ENCODE peak calls at places on chromosomes 5 and 9, in ten cellular contexts. One of them, this sample, is unnamed.

GRCh38 chr5:125700380-125700856 is 722.8 kb upstream of the GRAMD2B start:
- DNase-seq in amygdala: no peak
- DNase-seq in ACHN: peak; percentile 62
- DNase-seq in right cardiac atrium: no peak
- DNase-seq in OCI-LY7: no peak
- DNase-seq in T-helper 17 cell: no peak
- DNase-seq in amniotic stem cell: no peak
- DNase-seq in cardiac muscle cell: peak; percentile 47
- DNase-seq in Calu3: peak; percentile 34
- DNase-seq in mesendoderm: no peak
- DNase-seq in this sample: peak; percentile 33

GRCh38 chr9:129697111-129697955 is 31.9 kb downstream of the PRRX2 start:
- DNase-seq in amygdala: no peak
- DNase-seq in ACHN: peak; percentile 11
- DNase-seq in right cardiac atrium: peak; percentile 87
- DNase-seq in OCI-LY7: no peak
- DNase-seq in T-helper 17 cell: no peak
- DNase-seq in amniotic stem cell: peak; percentile 46
- DNase-seq in cardiac muscle cell: peak; percentile 68
- DNase-seq in Calu3: no peak
- DNase-seq in mesendoderm: peak; percentile 47
- DNase-seq in this sample: no peak

GRCh38 chr9:77712533-77713130 is 64.5 kb upstream of the GNA14 start:
- DNase-seq in amygdala: no peak
- DNase-seq in ACHN: no peak
- DNase-seq in right cardiac atrium: no peak
- DNase-seq in OCI-LY7: no peak
- DNase-seq in T-helper 17 cell: no peak
- DNase-seq in amniotic stem cell: peak; percentile 17
- DNase-seq in cardiac muscle cell: peak; percentile 71
- DNase-seq in Calu3: no peak
- DNase-seq in mesendoderm: no peak
- DNase-seq in this sample: no peak

GRCh38 chr5:173204185-173204979 is 30.6 kb downstream of the NKX2-5 start:
- DNase-seq in amygdala: no peak
- DNase-seq in ACHN: peak; percentile 40
- DNase-seq in right cardiac atrium: no peak
- DNase-seq in OCI-LY7: peak; percentile 51
- DNase-seq in T-helper 17 cell: no peak
- DNase-seq in amniotic stem cell: no peak
- DNase-seq in cardiac muscle cell: peak; percentile 41
- DNase-seq in Calu3: peak; percentile 33
- DNase-seq in mesendoderm: no peak
- DNase-seq in this sample: no peak

GRCh38 chr9:97853844-97854695 is 1.0 kb downstream of the FOXE1 start:
- DNase-seq in amygdala: no peak
- DNase-seq in ACHN: peak; percentile 78
- DNase-seq in right cardiac atrium: peak; percentile 36
- DNase-seq in OCI-LY7: peak; percentile 9
- DNase-seq in T-helper 17 cell: peak; percentile 23
- DNase-seq in amniotic stem cell: no peak
- DNase-seq in cardiac muscle cell: peak; percentile 39
- DNase-seq in Calu3: peak; percentile 52
- DNase-seq in mesendoderm: peak; percentile 70
- DNase-seq in this sample: peak; percentile 67

GRCh38 chr5:134989291-134989830 is 21.7 kb downstream of the CATSPER3 start:
- DNase-seq in amygdala: no peak
- DNase-seq in ACHN: no peak
- DNase-seq in right cardiac atrium: no peak
- DNase-seq in OCI-LY7: no peak
- DNase-seq in T-helper 17 cell: no peak
- DNase-seq in amniotic stem cell: no peak
- DNase-seq in cardiac muscle cell: peak; percentile 47
- DNase-seq in Calu3: no peak
- DNase-seq in mesendoderm: peak; percentile 50
- DNase-seq in this sample: no peak

GRCh38 chr5:5128766-5129165 is 11.4 kb upstream of the ADAMTS16 start:
- DNase-seq in amygdala: no peak
- DNase-seq in ACHN: no peak
- DNase-seq in right cardiac atrium: no peak
- DNase-seq in OCI-LY7: no peak
- DNase-seq in T-helper 17 cell: no peak
- DNase-seq in amniotic stem cell: no peak
- DNase-seq in cardiac muscle cell: no peak
- DNase-seq in Calu3: no peak
- DNase-seq in mesendoderm: no peak
- DNase-seq in this sample: no peak

GRCh38 chr5:60700347-60700815 is 415 bp upstream of the DEPDC1B start:
- DNase-seq in amygdala: no peak
- DNase-seq in ACHN: peak; percentile 31
- DNase-seq in right cardiac atrium: no peak
- DNase-seq in OCI-LY7: no peak
- DNase-seq in T-helper 17 cell: no peak
- DNase-seq in amniotic stem cell: no peak
- DNase-seq in cardiac muscle cell: no peak
- DNase-seq in Calu3: no peak
- DNase-seq in mesendoderm: no peak
- DNase-seq in this sample: peak; percentile 66

GRCh38 chr9:6218099-6218502 is 2.5 kb downstream of the IL33 start:
- DNase-seq in amygdala: no peak
- DNase-seq in ACHN: no peak
- DNase-seq in right cardiac atrium: no peak
- DNase-seq in OCI-LY7: no peak
- DNase-seq in T-helper 17 cell: no peak
- DNase-seq in amniotic stem cell: no peak
- DNase-seq in cardiac muscle cell: peak; percentile 93
- DNase-seq in Calu3: no peak
- DNase-seq in mesendoderm: peak; percentile 85
- DNase-seq in this sample: no peak